ENCODE peak calls at places on chromosome 2, in ten cellular contexts. M, D, S, Q, X, H, E, R, W and U are unnamed samples.
A peak's percentile ranks its signal among the peaks of the same experiment; 100 is the strongest.

GRCh38 chr2:162890690-162891311 is 52.2 kb upstream of the KCNH7 start:
- DNase-seq in M (peak; percentile 12), D (peak; percentile 44), S (no peak), Q (peak; percentile 81), X (peak; percentile 56), H (peak; percentile 31), E (peak; percentile 37), R (peak; percentile 75), W (peak; percentile 30), U (peak; percentile 6)

GRCh38 chr2:28134262-28134812 is 243.8 kb downstream of the BABAM2 start:
- DNase-seq in M (no peak), D (no peak), S (peak; percentile 75), Q (peak; percentile 42), X (no peak), H (no peak), E (peak; percentile 58), R (peak; percentile 11), W (no peak), U (peak; percentile 32)

GRCh38 chr2:181334158-181334826 is 122.9 kb upstream of the ITGA4 start:
- DNase-seq in M (no peak), D (no peak), S (no peak), Q (no peak), X (no peak), H (no peak), E (no peak), R (no peak), W (no peak), U (no peak)

GRCh38 chr2:138722316-138722715 is 57.9 kb downstream of the NXPH2 start:
- DNase-seq in M (no peak), D (no peak), S (no peak), Q (no peak), X (peak; percentile 17), H (no peak), E (no peak), R (no peak), W (no peak), U (peak; percentile 11)

GRCh38 chr2:96245609-96246390 is 20.0 kb downstream of the TMEM127 start:
- DNase-seq in M (no peak), D (peak; percentile 58), S (no peak), Q (peak; percentile 81), X (no peak), H (no peak), E (peak; percentile 39), R (no peak), W (no peak), U (peak; percentile 50)

GRCh38 chr2:19990416-19990728 is 467 bp upstream of the WDR35 start:
- DNase-seq in M (no peak), D (no peak), S (no peak), Q (no peak), X (no peak), H (no peak), E (peak; percentile 4), R (no peak), W (no peak), U (no peak)

GRCh38 chr2:69253893-69254292 is 133.1 kb downstream of the GFPT1 start:
- DNase-seq in M (peak; percentile 99), D (no peak), S (peak; percentile 80), Q (peak; percentile 100), X (peak; percentile 100), H (no peak), E (peak; percentile 97), R (peak; percentile 99), W (no peak), U (peak; percentile 93)

GRCh38 chr2:237118025-237118424 is 32.3 kb downstream of the COPS8 start:
- DNase-seq in M (no peak), D (no peak), S (no peak), Q (peak; percentile 21), X (peak; percentile 57), H (no peak), E (peak; percentile 51), R (no peak), W (no peak), U (peak; percentile 66)

GRCh38 chr2:126887506-126887905 is 11.2 kb upstream of the TEX51 start:
- DNase-seq in M (no peak), D (no peak), S (no peak), Q (no peak), X (no peak), H (no peak), E (no peak), R (no peak), W (no peak), U (no peak)

GRCh38 chr2:213065583-213066444 is 85.6 kb downstream of the IKZF2 start:
- DNase-seq in M (peak; percentile 44), D (no peak), S (no peak), Q (peak; percentile 70), X (peak; percentile 58), H (peak; percentile 15), E (peak; percentile 65), R (peak; percentile 1), W (peak; percentile 6), U (no peak)

GRCh38 chr2:152555048-152555447 is 162.2 kb downstream of the PRPF40A start:
- DNase-seq in M (no peak), D (no peak), S (no peak), Q (peak; percentile 35), X (no peak), H (no peak), E (peak; percentile 51), R (peak; percentile 17), W (no peak), U (peak; percentile 46)
- TF ChIP-seq CTCF in M (peak; percentile 12), D (peak; percentile 18), S (no peak), Q (peak; percentile 49), X (peak; percentile 15), H (peak; percentile 38), E (peak; percentile 62), R (peak; percentile 46), W (no peak), U (peak; percentile 22)

GRCh38 chr2:223563462-223563861 is 38.7 kb downstream of the SCG2 start:
- DNase-seq in M (no peak), D (peak; percentile 40), S (no peak), Q (peak; percentile 84), X (peak; percentile 48), H (no peak), E (peak; percentile 85), R (peak; percentile 88), W (no peak), U (peak; percentile 83)
- TF ChIP-seq CTCF in M (no peak), D (no peak), S (no peak), Q (peak; percentile 7), X (no peak), H (no peak), E (no peak), R (no peak), W (no peak), U (no peak)

GRCh38 chr2:159715451-159715850 is 3.1 kb downstream of the MARCHF7 start:
- DNase-seq in M (no peak), D (no peak), S (no peak), Q (no peak), X (no peak), H (no peak), E (no peak), R (no peak), W (no peak), U (no peak)
- TF ChIP-seq CTCF in M (no peak), D (no peak), S (no peak), Q (no peak), X (no peak), H (no peak), E (no peak), R (no peak), W (no peak), U (no peak)

GRCh38 chr2:54773233-54773632 is 49.8 kb downstream of the EML6 start:
- DNase-seq in M (no peak), D (no peak), S (no peak), Q (no peak), X (no peak), H (no peak), E (no peak), R (no peak), W (no peak), U (no peak)

GRCh38 chr2:54775710-54776109 is 52.2 kb downstream of the EML6 start:
- DNase-seq in M (no peak), D (no peak), S (no peak), Q (peak; percentile 11), X (no peak), H (no peak), E (peak; percentile 8), R (peak; percentile 28), W (no peak), U (no peak)

GRCh38 chr2:54772110-54772509 is 48.6 kb downstream of the EML6 start:
- DNase-seq in M (no peak), D (no peak), S (no peak), Q (peak; percentile 61), X (peak; percentile 74), H (no peak), E (peak; percentile 12), R (no peak), W (no peak), U (peak; percentile 60)

GRCh38 chr2:54772531-54772930 is 49.1 kb downstream of the EML6 start:
- DNase-seq in M (no peak), D (no peak), S (no peak), Q (peak; percentile 6), X (peak; percentile 33), H (no peak), E (no peak), R (no peak), W (no peak), U (no peak)

GRCh38 chr2:54773838-54774237 is 50.4 kb downstream of the EML6 start:
- DNase-seq in M (no peak), D (peak; percentile 15), S (no peak), Q (peak; percentile 17), X (no peak), H (no peak), E (peak; percentile 8), R (peak; percentile 61), W (no peak), U (no peak)
- TF ChIP-seq CTCF in M (no peak), D (peak; percentile 25), S (no peak), Q (peak; percentile 26), X (peak; percentile 15), H (no peak), E (peak; percentile 29), R (no peak), W (peak; percentile 26), U (no peak)

GRCh38 chr2:26613241-26614204 is 27.6 kb downstream of the CIB4 start:
- DNase-seq in M (no peak), D (no peak), S (no peak), Q (no peak), X (no peak), H (no peak), E (peak; percentile 75), R (no peak), W (no peak), U (no peak)
- TF ChIP-seq CTCF in M (no peak), D (no peak), S (no peak), Q (no peak), X (no peak), H (no peak), E (no peak), R (no peak), W (no peak), U (no peak)

GRCh38 chr2:41169744-41170143 is 717.9 kb upstream of the SLC8A1 start:
- DNase-seq in M (no peak), D (no peak), S (no peak), Q (no peak), X (no peak), H (no peak), E (no peak), R (no peak), W (no peak), U (no peak)
- TF ChIP-seq CTCF in M (no peak), D (no peak), S (no peak), Q (no peak), X (no peak), H (no peak), E (no peak), R (no peak), W (no peak), U (no peak)